ENCODE peak calls at places on chromosomes 7 and 10, in six cellular contexts. L is neural progenitor cell, B is body of pancreas, I is H9, U is KG1, W is M059J. A is an unnamed sample.

GRCh38 chr7:91556239-91556638 is 292.0 kb downstream of the FZD1 start:
- DNase-seq in B (no peak), W (no peak), I (no peak), L (no peak), U (no peak), A (no peak)

GRCh38 chr7:82173400-82174021 is 270.1 kb downstream of the CACNA2D1 start:
- DNase-seq in W (no peak), L (no peak), U (no peak), B (no peak), I (no peak), A (no peak)

GRCh38 chr10:82558208-82558607 is 683.2 kb downstream of the NRG3 start:
- DNase-seq in W (no peak), I (no peak), L (no peak), U (no peak), B (no peak), A (no peak)

GRCh38 chr7:73618538-73618937 is 5.8 kb downstream of the MLXIPL start:
- DNase-seq in U (no peak), I (no peak), W (no peak), B (no peak), L (no peak), A (no peak)

GRCh38 chr10:21194510-21194993 is 297.4 kb upstream of the NEBL start:
- DNase-seq in I (no peak), U (no peak), B (no peak), L (no peak), W (peak), A (no peak)

GRCh38 chr7:94395141-94396041 is 696 bp downstream of the COL1A2 start:
- DNase-seq in B (peak), W (peak), L (peak), U (peak), I (peak), A (no peak)

GRCh38 chr7:1535100-1535458 is 4.6 kb downstream of the MAFK start:
- DNase-seq in U (no peak), W (no peak), B (no peak), I (no peak), L (no peak), A (no peak)

GRCh38 chr10:110209399-110209925 is 2.1 kb downstream of the MXI1 start:
- DNase-seq in B (peak), U (no peak), W (peak), I (peak), L (peak), A (peak)

GRCh38 chr10:69558559-69558958 is 14.7 kb downstream of the NEUROG3 start:
- DNase-seq in B (no peak), L (no peak), I (no peak), W (no peak), U (no peak), A (no peak)

GRCh38 chr10:78937800-78938694 is 130.7 kb upstream of the ZMIZ1 start:
- DNase-seq in U (no peak), L (no peak), B (no peak), W (no peak), I (no peak), A (no peak)

GRCh38 chr7:32030904-32031692 is 39.1 kb downstream of the PDE1C start:
- DNase-seq in W (peak), L (no peak), U (no peak), I (no peak), B (no peak), A (no peak)

GRCh38 chr7:946256-946996 is 8.1 kb downstream of the ADAP1 start:
- DNase-seq in U (no peak), L (no peak), W (no peak), I (no peak), B (no peak), A (no peak)

GRCh38 chr10:111137587-111137986 is 60.8 kb downstream of the ADRA2A start:
- DNase-seq in U (no peak), L (no peak), B (no peak), I (peak), W (no peak), A (no peak)

GRCh38 chr10:69479737-69480412 is 28.6 kb downstream of the TSPAN15 start:
- DNase-seq in U (no peak), L (no peak), B (no peak), I (no peak), W (peak), A (peak)

GRCh38 chr7:37524056-37524455 is 75.4 kb upstream of the ELMO1 start:
- DNase-seq in U (no peak), L (no peak), B (no peak), W (no peak), I (no peak), A (no peak)

GRCh38 chr7:44634187-44634838 is 27.9 kb downstream of the OGDH start:
- DNase-seq in B (peak), L (no peak), U (no peak), I (no peak), W (peak), A (no peak)

GRCh38 chr7:27689045-27689877 is 26.6 kb upstream of the HIBADH start:
- DNase-seq in U (no peak), I (peak), W (peak), L (peak), B (peak), A (no peak)

GRCh38 chr10:120729508-120729907 is 121.7 kb upstream of the WDR11 start:
- DNase-seq in U (no peak), W (no peak), B (no peak), L (no peak), I (no peak), A (no peak)

GRCh38 chr7:110442386-110442837 is 648.5 kb upstream of the LRRN3 start:
- DNase-seq in B (peak), U (no peak), I (peak), L (peak), W (peak), A (no peak)

GRCh38 chr10:121510201-121510771 is 88.0 kb downstream of the FGFR2 start:
- DNase-seq in B (no peak), W (peak), U (no peak), L (no peak), I (no peak), A (no peak)

GRCh38 chr10:29610876-29611647 is 23.7 kb downstream of the SVIL start:
- DNase-seq in W (no peak), B (no peak), L (no peak), I (no peak), U (no peak), A (no peak)

GRCh38 chr7:3191545-3191944 is 109.5 kb upstream of the SDK1 start:
- DNase-seq in W (no peak), I (no peak), L (no peak), U (no peak), B (no peak), A (no peak)

GRCh38 chr10:131870411-131870810 is 30.4 kb upstream of the PPP2R2D start:
- DNase-seq in U (no peak), L (no peak), B (no peak), I (peak), W (no peak), A (no peak)

GRCh38 chr10:16975188-16975587 is 154.4 kb downstream of the CUBN start:
- DNase-seq in I (no peak), B (no peak), L (no peak), U (no peak), W (no peak), A (no peak)

GRCh38 chr7:20784311-20785210 is 2.1 kb downstream of the SP8 start:
- DNase-seq in B (no peak), U (no peak), I (peak), L (peak), W (peak), A (no peak)

GRCh38 chr10:122249991-122250750 is 20.9 kb upstream of the BTBD16 start:
- DNase-seq in U (no peak), W (no peak), B (no peak), L (no peak), I (no peak), A (no peak)

GRCh38 chr10:103696411-103697145 is 158.8 kb downstream of the SH3PXD2A start:
- DNase-seq in L (peak), W (peak), B (no peak), U (no peak), I (peak), A (no peak)

GRCh38 chr10:7915923-7916322 is 97.6 kb downstream of the TAF3 start:
- DNase-seq in I (no peak), B (no peak), W (peak), L (no peak), U (no peak), A (no peak)

GRCh38 chr10:124516181-124516580 is 54.6 kb downstream of the LHPP start:
- DNase-seq in I (no peak), B (no peak), U (no peak), L (peak), W (no peak), A (no peak)

GRCh38 chr10:100672199-100672598 is 73.2 kb upstream of the PAX2 start:
- DNase-seq in B (no peak), L (no peak), I (no peak), W (no peak), U (no peak), A (no peak)

GRCh38 chr7:92633211-92633906 is 43.2 kb upstream of the FAM133B start:
- DNase-seq in U (peak), L (no peak), W (peak), I (no peak), B (no peak), A (no peak)